ENCODE peak calls at places on chromosomes 2 and 18, in six cellular contexts. X is AG09309, I is spleen, C is PC-3, L is Panc1, Y is mesendoderm. S is an unnamed sample.

GRCh38 chr18:12819330-12819729 is 64.7 kb downstream of the PTPN2 start:
- DNase-seq in X (no peak), I (no peak), C (no peak), L (no peak), Y (no peak), S (no peak)

GRCh38 chr2:208360259-208361076 is 46.1 kb upstream of the PTH2R start:
- DNase-seq in X (no peak), I (peak; percentile 77), C (no peak), L (no peak), Y (no peak), S (no peak)

GRCh38 chr2:33166287-33166881 is 219.6 kb downstream of the LTBP1 start:
- DNase-seq in X (peak; percentile 68), I (no peak), C (no peak), L (no peak), Y (no peak), S (peak; percentile 70)

GRCh38 chr2:197803033-197803444 is 1.4 kb upstream of the PLCL1 start:
- DNase-seq in X (peak; percentile 34), I (no peak), C (peak; percentile 63), L (peak; percentile 28), Y (peak; percentile 68), S (peak; percentile 66)

GRCh38 chr2:161283926-161284325 is 24.3 kb upstream of the PSMD14 start:
- DNase-seq in X (no peak), I (no peak), C (no peak), L (no peak), Y (no peak), S (no peak)

GRCh38 chr2:101580528-101580927 is 105.6 kb upstream of the RFX8 start:
- DNase-seq in X (no peak), I (no peak), C (no peak), L (no peak), Y (no peak), S (no peak)

GRCh38 chr18:79904357-79905147 is 46.9 kb downstream of the SLC66A2 start:
- DNase-seq in X (no peak), I (no peak), C (no peak), L (no peak), Y (no peak), S (no peak)

GRCh38 chr2:182655750-182656149 is 60.3 kb upstream of the DNAJC10 start:
- DNase-seq in X (no peak), I (no peak), C (no peak), L (no peak), Y (peak; percentile 26), S (no peak)

GRCh38 chr2:112906276-112906675 is 4.7 kb upstream of the IL37 start:
- DNase-seq in X (no peak), I (no peak), C (no peak), L (no peak), Y (no peak), S (no peak)

GRCh38 chr2:109466674-109467575 is 146.8 kb downstream of the SEPTIN10 start:
- DNase-seq in X (peak; percentile 10), I (peak; percentile 32), C (peak; percentile 52), L (peak; percentile 5), Y (no peak), S (no peak)

GRCh38 chr18:35347991-35348390 is 3.8 kb upstream of the ZNF24 start:
- DNase-seq in X (no peak), I (no peak), C (no peak), L (no peak), Y (no peak), S (no peak)

GRCh38 chr2:144198116-144198515 is 321.8 kb downstream of the ZEB2 start:
- DNase-seq in X (no peak), I (no peak), C (peak; percentile 44), L (no peak), Y (peak; percentile 70), S (peak; percentile 64)

GRCh38 chr2:25740810-25741381 is 67.5 kb upstream of the DTNB start:
- DNase-seq in X (peak; percentile 59), I (no peak), C (no peak), L (no peak), Y (peak; percentile 91), S (peak; percentile 6)

GRCh38 chr2:121778736-121779487 is 23.5 kb downstream of the TSN start:
- DNase-seq in X (no peak), I (no peak), C (no peak), L (no peak), Y (peak; percentile 42), S (no peak)

GRCh38 chr18:7856733-7857132 is 289.6 kb downstream of the PTPRM start:
- DNase-seq in X (no peak), I (no peak), C (peak; percentile 19), L (no peak), Y (peak; percentile 33), S (no peak)

GRCh38 chr2:33903237-33903636 is 304.1 kb upstream of the FAM98A start:
- DNase-seq in X (no peak), I (no peak), C (no peak), L (no peak), Y (no peak), S (no peak)

GRCh38 chr18:57480724-57481123 is 45.5 kb downstream of the ONECUT2 start:
- DNase-seq in X (no peak), I (no peak), C (no peak), L (no peak), Y (peak; percentile 38), S (no peak)

GRCh38 chr2:182744490-182744889 is 28.4 kb downstream of the DNAJC10 start:
- DNase-seq in X (peak; percentile 13), I (no peak), C (no peak), L (no peak), Y (no peak), S (peak; percentile 23)

DNA sequence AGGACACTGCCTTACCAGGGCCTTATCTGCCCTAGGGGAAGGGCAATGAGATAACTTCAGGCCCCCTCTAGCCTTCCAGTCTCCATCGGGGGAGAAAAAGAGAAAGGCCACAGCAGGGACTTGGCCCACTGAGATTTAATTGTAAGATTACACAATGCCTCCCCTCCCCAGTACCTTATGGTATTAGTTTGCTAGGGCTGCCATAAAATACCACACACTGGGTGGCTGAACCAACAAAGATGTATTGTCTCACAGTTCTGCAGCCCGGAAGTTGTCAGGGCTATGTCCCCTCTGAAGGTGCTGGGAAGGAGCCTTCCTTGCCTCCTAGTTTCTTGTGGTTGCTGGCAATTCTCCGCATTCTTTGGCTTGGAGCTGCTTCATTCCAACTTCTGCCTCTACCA is 34.8 kb upstream of the SPATA3 start:
- DNase-seq in X (no peak), I (no peak), C (no peak), L (no peak), Y (peak; percentile 95), S (peak; percentile 7)
- H3K4me3 ChIP-seq in X (no peak overlapping the region), I (no peak overlapping the region), C (no peak overlapping the region), L (no peak overlapping the region), Y (no peak overlapping the region), S (no peak overlapping the region)

GRCh38 chr2:157876066-157876770 is at the start of gene ACVR1:
- DNase-seq in X (peak; percentile 92), I (peak; percentile 95), C (peak; percentile 97), L (no peak), Y (peak; percentile 99), S (peak; percentile 97)

GRCh38 chr2:157874997-157875719 is 972 bp downstream of the ACVR1 start:
- DNase-seq in X (peak; percentile 74), I (peak; percentile 80), C (peak; percentile 66), L (no peak), Y (peak; percentile 64), S (peak; percentile 95)

GRCh38 chr2:157875720-157876065 is 437 bp downstream of the ACVR1 start:
- DNase-seq in X (no peak), I (peak; percentile 92), C (peak; percentile 36), L (no peak), Y (peak; percentile 55), S (no peak)

GRCh38 chr2:157876771-157877108 is 610 bp upstream of the ACVR1 start:
- DNase-seq in X (no peak), I (no peak), C (no peak), L (no peak), Y (no peak), S (no peak)

GRCh38 chr2:157877761-157878400 is 1.8 kb upstream of the ACVR1 start:
- DNase-seq in X (no peak), I (no peak), C (no peak), L (no peak), Y (no peak), S (no peak)
- H3K4me3 ChIP-seq in X (no peak overlapping the region), I (no peak overlapping the region), C (no peak overlapping the region), L (no peak overlapping the region), Y (no peak overlapping the region), S (no peak overlapping the region)

DNA sequence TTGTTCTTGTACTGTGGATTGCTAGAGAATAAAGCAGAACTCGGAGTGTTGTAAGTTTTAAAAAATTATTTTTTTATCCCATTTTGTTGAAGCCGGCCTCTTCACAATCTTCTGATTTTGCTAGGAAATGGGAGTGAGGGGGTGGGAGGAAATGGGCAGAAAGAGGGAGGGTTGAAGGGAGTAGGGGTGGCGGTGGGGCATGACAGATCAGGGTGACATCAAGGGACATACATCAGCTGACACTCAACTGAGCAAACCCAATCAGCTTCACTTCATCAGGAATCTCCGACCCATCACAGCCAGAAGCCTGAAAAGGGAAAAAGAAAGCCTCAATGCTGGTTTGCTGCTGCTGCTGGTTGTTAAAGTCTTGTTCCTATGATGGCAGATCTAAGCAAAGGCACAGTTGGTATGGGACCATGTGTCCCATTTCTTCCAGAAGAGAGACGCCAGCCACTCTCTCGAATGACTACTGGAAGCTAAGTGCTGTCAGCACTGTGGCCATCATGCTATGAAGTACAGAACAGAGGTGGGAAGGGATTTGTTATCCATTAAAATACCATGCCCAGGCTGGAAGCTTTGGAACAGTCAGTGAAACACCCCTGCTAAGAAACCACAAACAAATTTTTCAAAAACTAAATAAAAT is 292.0 kb downstream of the STK39 start:
- DNase-seq in X (no peak), I (no peak), C (no peak), L (no peak), Y (no peak), S (no peak)
- H3K4me3 ChIP-seq in X (no peak overlapping the region), I (no peak overlapping the region), C (no peak overlapping the region), L (no peak overlapping the region), Y (no peak overlapping the region), S (no peak overlapping the region)

GRCh38 chr2:158809816-158810215 is 14.7 kb downstream of the DAPL1 start:
- DNase-seq in X (no peak), I (no peak), C (peak; percentile 41), L (no peak), Y (no peak), S (peak; percentile 63)
- H3K4me3 ChIP-seq in X (no peak overlapping the region), I (no peak overlapping the region), C (no peak overlapping the region), L (no peak overlapping the region), Y (no peak overlapping the region), S (no peak overlapping the region)

GRCh38 chr18:37253424-37254255 is 312.0 kb downstream of the CELF4 start:
- DNase-seq in X (no peak), I (peak; percentile 66), C (peak; percentile 5), L (no peak), Y (peak; percentile 70), S (no peak)

GRCh38 chr18:37254256-37254880 is 311.2 kb downstream of the CELF4 start:
- DNase-seq in X (no peak), I (peak; percentile 68), C (no peak), L (no peak), Y (peak; percentile 6), S (no peak)

GRCh38 chr18:37252854-37253396 is 312.7 kb downstream of the CELF4 start:
- DNase-seq in X (no peak), I (peak; percentile 41), C (no peak), L (no peak), Y (peak; percentile 5), S (no peak)

GRCh38 chr18:37251679-37252078 is 313.9 kb downstream of the CELF4 start:
- DNase-seq in X (no peak), I (peak; percentile 47), C (peak; percentile 49), L (no peak), Y (peak; percentile 16), S (peak; percentile 5)

GRCh38 chr18:37252342-37252741 is 313.3 kb downstream of the CELF4 start:
- DNase-seq in X (no peak), I (no peak), C (no peak), L (no peak), Y (no peak), S (no peak)
- H3K4me3 ChIP-seq in X (no peak overlapping the region), I (no peak overlapping the region), C (no peak overlapping the region), L (no peak overlapping the region), Y (no peak overlapping the region), S (no peak overlapping the region)